ENCODE peak calls at places on chromosomes 5 and 9, in eight cellular contexts. One of them, this sample, is unnamed.

GRCh38 chr9:78253285-78253684 is 17.4 kb downstream of the CEP78 start:
- DNase-seq in cardiac fibroblast: no peak
- DNase-seq in keratinocyte: no peak
- DNase-seq in MM.1S: no peak
- DNase-seq in sigmoid colon: no peak
- DNase-seq in A549: no peak
- DNase-seq in HFF-Myc: no peak
- DNase-seq in thyroid gland: no peak
- DNase-seq in this sample: no peak

GRCh38 chr5:173045481-173045880 is 10.7 kb upstream of the CREBRF start:
- DNase-seq in HFF-Myc: no peak
- DNase-seq in A549: no peak
- DNase-seq in cardiac fibroblast: no peak
- DNase-seq in keratinocyte: no peak
- DNase-seq in MM.1S: no peak
- DNase-seq in sigmoid colon: no peak
- DNase-seq in thyroid gland: no peak
- DNase-seq in this sample: no peak

GRCh38 chr5:95162231-95162992 is 122.5 kb downstream of the MCTP1 start:
- DNase-seq in HFF-Myc: no peak
- DNase-seq in keratinocyte: no peak
- DNase-seq in MM.1S: no peak
- DNase-seq in thyroid gland: no peak
- DNase-seq in cardiac fibroblast: no peak
- DNase-seq in sigmoid colon: no peak
- DNase-seq in A549: no peak
- DNase-seq in this sample: no peak

GRCh38 chr9:130128782-130129424 is 43.3 kb upstream of the NCS1 start:
- DNase-seq in thyroid gland: no peak
- DNase-seq in MM.1S: no peak
- DNase-seq in A549: no peak
- DNase-seq in sigmoid colon: no peak
- DNase-seq in HFF-Myc: no peak
- DNase-seq in cardiac fibroblast: peak
- DNase-seq in keratinocyte: no peak
- DNase-seq in this sample: peak

GRCh38 chr5:45639038-45639437 is 57.1 kb downstream of the HCN1 start:
- DNase-seq in sigmoid colon: no peak
- DNase-seq in A549: no peak
- DNase-seq in thyroid gland: no peak
- DNase-seq in keratinocyte: no peak
- DNase-seq in MM.1S: no peak
- DNase-seq in cardiac fibroblast: peak
- DNase-seq in HFF-Myc: no peak
- DNase-seq in this sample: no peak

GRCh38 chr9:20683351-20684034 is 566 bp upstream of the FOCAD start:
- DNase-seq in MM.1S: no peak
- DNase-seq in A549: peak
- DNase-seq in HFF-Myc: no peak
- DNase-seq in cardiac fibroblast: peak
- DNase-seq in sigmoid colon: peak
- DNase-seq in thyroid gland: peak
- DNase-seq in keratinocyte: no peak
- DNase-seq in this sample: peak

GRCh38 chr5:154493274-154493673 is 15.2 kb upstream of the HAND1 start:
- DNase-seq in MM.1S: no peak
- DNase-seq in thyroid gland: no peak
- DNase-seq in A549: no peak
- DNase-seq in HFF-Myc: no peak
- DNase-seq in cardiac fibroblast: no peak
- DNase-seq in sigmoid colon: peak
- DNase-seq in keratinocyte: no peak
- DNase-seq in this sample: no peak

GRCh38 chr5:172492991-172493390 is 38.7 kb upstream of the SH3PXD2B start:
- DNase-seq in sigmoid colon: peak
- DNase-seq in HFF-Myc: no peak
- DNase-seq in cardiac fibroblast: no peak
- DNase-seq in keratinocyte: no peak
- DNase-seq in thyroid gland: no peak
- DNase-seq in MM.1S: no peak
- DNase-seq in A549: no peak
- DNase-seq in this sample: no peak

GRCh38 chr9:121604242-121604641 is 47.2 kb upstream of the DAB2IP start:
- DNase-seq in A549: no peak
- DNase-seq in MM.1S: no peak
- DNase-seq in keratinocyte: no peak
- DNase-seq in thyroid gland: no peak
- DNase-seq in cardiac fibroblast: no peak
- DNase-seq in HFF-Myc: no peak
- DNase-seq in sigmoid colon: peak
- DNase-seq in this sample: no peak

DNA sequence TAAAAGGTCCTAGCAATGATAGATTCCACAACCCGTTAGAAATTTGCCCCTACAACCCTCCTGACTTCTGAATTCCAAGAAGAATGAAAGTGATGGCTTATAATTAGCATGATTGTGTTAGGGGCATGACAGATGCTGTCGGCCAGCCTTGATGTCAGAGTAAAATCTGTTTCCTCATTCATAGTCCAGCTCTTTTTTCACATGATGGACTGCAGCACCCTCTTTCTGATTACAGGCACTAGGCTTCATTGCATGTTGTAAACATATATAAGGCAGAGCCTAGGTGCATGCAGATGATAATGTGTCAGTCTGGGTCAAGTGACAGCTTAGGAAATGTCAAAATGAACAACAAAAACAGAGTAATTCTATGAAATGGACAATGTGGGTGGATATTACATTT is 226.8 kb downstream of the PDE4D start:
- DNase-seq in sigmoid colon: no peak
- DNase-seq in MM.1S: no peak
- DNase-seq in thyroid gland: no peak
- DNase-seq in A549: no peak
- DNase-seq in HFF-Myc: no peak
- DNase-seq in keratinocyte: no peak
- DNase-seq in cardiac fibroblast: no peak
- DNase-seq in this sample: no peak
- TF ChIP-seq CTCF in sigmoid colon: no peak
- TF ChIP-seq CTCF in MM.1S: no peak
- TF ChIP-seq CTCF in thyroid gland: no peak
- TF ChIP-seq CTCF in A549: no peak
- TF ChIP-seq CTCF in HFF-Myc: no peak
- TF ChIP-seq CTCF in keratinocyte: no peak
- TF ChIP-seq CTCF in cardiac fibroblast: no peak
- TF ChIP-seq CTCF in this sample: no peak

GRCh38 chr5:141356950-141357349 is 2.1 kb downstream of the PCDHGA4 start:
- DNase-seq in keratinocyte: no peak
- DNase-seq in sigmoid colon: no peak
- DNase-seq in A549: no peak
- DNase-seq in MM.1S: no peak
- DNase-seq in cardiac fibroblast: no peak
- DNase-seq in thyroid gland: no peak
- DNase-seq in HFF-Myc: no peak
- DNase-seq in this sample: no peak

GRCh38 chr5:141351591-141351990 is 1.7 kb downstream of the PCDHGB1 start:
- DNase-seq in sigmoid colon: no peak
- DNase-seq in A549: no peak
- DNase-seq in MM.1S: no peak
- DNase-seq in cardiac fibroblast: no peak
- DNase-seq in thyroid gland: no peak
- DNase-seq in HFF-Myc: no peak
- DNase-seq in keratinocyte: no peak
- DNase-seq in this sample: no peak

GRCh38 chr5:141356133-141356532 is 1.3 kb downstream of the PCDHGA4 start:
- DNase-seq in keratinocyte: no peak
- DNase-seq in HFF-Myc: no peak
- DNase-seq in thyroid gland: no peak
- DNase-seq in sigmoid colon: no peak
- DNase-seq in MM.1S: no peak
- DNase-seq in cardiac fibroblast: no peak
- DNase-seq in A549: no peak
- DNase-seq in this sample: no peak

GRCh38 chr5:141354900-141355469 is at the start of gene PCDHGA4:
- DNase-seq in MM.1S: no peak
- DNase-seq in cardiac fibroblast: peak
- DNase-seq in A549: no peak
- DNase-seq in HFF-Myc: no peak
- DNase-seq in thyroid gland: no peak
- DNase-seq in keratinocyte: no peak
- DNase-seq in sigmoid colon: no peak
- DNase-seq in this sample: no peak

GRCh38 chr5:141355641-141356040 is 820 bp downstream of the PCDHGA4 start:
- DNase-seq in sigmoid colon: no peak
- DNase-seq in thyroid gland: no peak
- DNase-seq in HFF-Myc: no peak
- DNase-seq in MM.1S: no peak
- DNase-seq in keratinocyte: no peak
- DNase-seq in cardiac fibroblast: no peak
- DNase-seq in A549: no peak
- DNase-seq in this sample: no peak
- H3K4me3 ChIP-seq in sigmoid colon: peak
- H3K4me3 ChIP-seq in thyroid gland: no peak
- H3K4me3 ChIP-seq in HFF-Myc: no peak
- H3K4me3 ChIP-seq in MM.1S: no peak
- H3K4me3 ChIP-seq in keratinocyte: no peak
- H3K4me3 ChIP-seq in cardiac fibroblast: peak
- H3K4me3 ChIP-seq in A549: no peak
- H3K4me3 ChIP-seq in this sample: no peak

GRCh38 chr5:168568738-168569137 is 10.4 kb downstream of the PANK3 start:
- DNase-seq in A549: no peak
- DNase-seq in cardiac fibroblast: no peak
- DNase-seq in thyroid gland: no peak
- DNase-seq in MM.1S: no peak
- DNase-seq in HFF-Myc: no peak
- DNase-seq in keratinocyte: no peak
- DNase-seq in sigmoid colon: no peak
- DNase-seq in this sample: no peak

GRCh38 chr5:168575391-168576372 is 3.5 kb downstream of the PANK3 start:
- DNase-seq in HFF-Myc: no peak
- DNase-seq in thyroid gland: peak
- DNase-seq in keratinocyte: no peak
- DNase-seq in cardiac fibroblast: no peak
- DNase-seq in sigmoid colon: no peak
- DNase-seq in MM.1S: no peak
- DNase-seq in A549: no peak
- DNase-seq in this sample: no peak

GRCh38 chr5:168570490-168571328 is 8.5 kb downstream of the PANK3 start:
- DNase-seq in HFF-Myc: no peak
- DNase-seq in keratinocyte: no peak
- DNase-seq in A549: no peak
- DNase-seq in MM.1S: no peak
- DNase-seq in thyroid gland: no peak
- DNase-seq in cardiac fibroblast: no peak
- DNase-seq in sigmoid colon: no peak
- DNase-seq in this sample: no peak
- TF ChIP-seq CTCF in HFF-Myc: no peak
- TF ChIP-seq CTCF in keratinocyte: no peak
- TF ChIP-seq CTCF in A549: no peak
- TF ChIP-seq CTCF in MM.1S: no peak
- TF ChIP-seq CTCF in thyroid gland: no peak
- TF ChIP-seq CTCF in cardiac fibroblast: no peak
- TF ChIP-seq CTCF in sigmoid colon: no peak
- TF ChIP-seq CTCF in this sample: no peak

GRCh38 chr5:126508251-126508961 is 85.2 kb downstream of the GRAMD2B start:
- DNase-seq in keratinocyte: no peak
- DNase-seq in HFF-Myc: no peak
- DNase-seq in cardiac fibroblast: no peak
- DNase-seq in thyroid gland: no peak
- DNase-seq in A549: no peak
- DNase-seq in sigmoid colon: no peak
- DNase-seq in MM.1S: no peak
- DNase-seq in this sample: peak
- H3K4me3 ChIP-seq in keratinocyte: no peak
- H3K4me3 ChIP-seq in HFF-Myc: no peak
- H3K4me3 ChIP-seq in cardiac fibroblast: no peak
- H3K4me3 ChIP-seq in thyroid gland: no peak
- H3K4me3 ChIP-seq in A549: no peak
- H3K4me3 ChIP-seq in sigmoid colon: no peak
- H3K4me3 ChIP-seq in MM.1S: no peak
- H3K4me3 ChIP-seq in this sample: no peak

DNA sequence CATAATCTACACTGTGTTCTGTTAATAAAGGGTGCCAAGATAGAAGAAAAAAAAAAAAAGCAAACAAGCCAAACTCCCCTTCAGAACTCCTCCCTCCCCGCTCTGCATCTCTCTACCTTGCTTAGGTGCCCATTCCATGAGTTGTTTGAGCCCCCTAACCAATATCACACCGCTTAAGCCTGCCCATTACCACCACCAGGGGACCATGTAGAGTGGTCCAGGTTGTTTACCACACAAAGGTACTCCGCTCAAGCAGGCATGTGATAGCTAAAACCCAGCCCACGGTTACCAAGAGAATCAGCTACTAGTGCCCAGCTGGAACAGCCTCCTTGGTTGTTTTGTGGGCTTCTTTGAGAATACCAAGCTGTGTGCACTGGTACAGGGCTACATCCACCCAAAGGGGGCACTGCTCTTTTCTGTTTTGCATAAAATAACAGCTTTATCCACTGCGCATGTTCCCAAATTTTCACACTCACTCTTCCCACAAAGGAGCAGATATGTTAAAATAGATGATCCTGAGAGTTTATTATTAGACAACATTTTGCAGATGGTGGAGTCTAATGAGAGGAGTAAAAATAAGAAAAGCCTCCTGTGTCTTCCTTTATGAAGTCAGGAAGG is 304.1 kb downstream of the DEPDC1B start:
- DNase-seq in keratinocyte: no peak
- DNase-seq in cardiac fibroblast: no peak
- DNase-seq in HFF-Myc: no peak
- DNase-seq in MM.1S: no peak
- DNase-seq in thyroid gland: no peak
- DNase-seq in sigmoid colon: no peak
- DNase-seq in A549: no peak
- DNase-seq in this sample: no peak
- TF ChIP-seq CTCF in keratinocyte: no peak
- TF ChIP-seq CTCF in cardiac fibroblast: no peak
- TF ChIP-seq CTCF in HFF-Myc: peak
- TF ChIP-seq CTCF in MM.1S: no peak
- TF ChIP-seq CTCF in thyroid gland: no peak
- TF ChIP-seq CTCF in sigmoid colon: no peak
- TF ChIP-seq CTCF in A549: no peak
- TF ChIP-seq CTCF in this sample: no peak

GRCh38 chr5:10420926-10421325 is 20.8 kb upstream of the ROPN1L start:
- DNase-seq in sigmoid colon: no peak
- DNase-seq in cardiac fibroblast: peak
- DNase-seq in MM.1S: no peak
- DNase-seq in thyroid gland: no peak
- DNase-seq in A549: no peak
- DNase-seq in keratinocyte: no peak
- DNase-seq in HFF-Myc: no peak
- DNase-seq in this sample: no peak
- H3K4me3 ChIP-seq in sigmoid colon: no peak
- H3K4me3 ChIP-seq in cardiac fibroblast: no peak
- H3K4me3 ChIP-seq in MM.1S: no peak
- H3K4me3 ChIP-seq in thyroid gland: no peak
- H3K4me3 ChIP-seq in A549: no peak
- H3K4me3 ChIP-seq in keratinocyte: no peak
- H3K4me3 ChIP-seq in HFF-Myc: no peak
- H3K4me3 ChIP-seq in this sample: no peak